ENCODE peak calls at places on chromosome 13, in four cellular contexts. One of them, this sample, is unnamed.
A peak's percentile ranks its signal among the peaks of the same experiment; 100 is the strongest.

GRCh38 chr13:24923305-24923640 is 159.3 kb downstream of the RNF17 start:
- DNase-seq in psoas muscle: no peak
- DNase-seq in left ventricle myocardium inferior: no peak
- DNase-seq in colonic mucosa: no peak
- DNase-seq in this sample: no peak

GRCh38 chr13:114087430-114087829 is 45.0 kb downstream of the RASA3 start:
- DNase-seq in psoas muscle: peak; percentile 30
- DNase-seq in left ventricle myocardium inferior: no peak
- DNase-seq in colonic mucosa: no peak
- DNase-seq in this sample: no peak

GRCh38 chr13:80901111-80902014 is 560.4 kb upstream of the SPRY2 start:
- DNase-seq in psoas muscle: no peak
- DNase-seq in left ventricle myocardium inferior: no peak
- DNase-seq in colonic mucosa: no peak
- DNase-seq in this sample: no peak

GRCh38 chr13:112959701-112960542 is 9.1 kb upstream of the MCF2L start:
- DNase-seq in psoas muscle: no peak
- DNase-seq in left ventricle myocardium inferior: no peak
- DNase-seq in colonic mucosa: no peak
- DNase-seq in this sample: no peak

GRCh38 chr13:50519866-50520265 is 323.6 kb downstream of the DLEU7 start:
- DNase-seq in psoas muscle: no peak
- DNase-seq in left ventricle myocardium inferior: no peak
- DNase-seq in colonic mucosa: no peak
- DNase-seq in this sample: no peak

GRCh38 chr13:102799544-102800144 is 725 bp downstream of the BIVM start:
- DNase-seq in psoas muscle: no peak
- DNase-seq in left ventricle myocardium inferior: no peak
- DNase-seq in colonic mucosa: no peak
- DNase-seq in this sample: no peak

GRCh38 chr13:33172400-33172799 is 113.2 kb downstream of the STARD13 start:
- DNase-seq in psoas muscle: no peak
- DNase-seq in left ventricle myocardium inferior: no peak
- DNase-seq in colonic mucosa: no peak
- DNase-seq in this sample: no peak

GRCh38 chr13:41061914-41062837 is 867 bp downstream of the WBP4 start:
- DNase-seq in psoas muscle: no peak
- DNase-seq in left ventricle myocardium inferior: no peak
- DNase-seq in colonic mucosa: no peak
- DNase-seq in this sample: no peak

GRCh38 chr13:57666554-57666953 is 35.0 kb downstream of the PCDH17 start:
- DNase-seq in psoas muscle: no peak
- DNase-seq in left ventricle myocardium inferior: no peak
- DNase-seq in colonic mucosa: no peak
- DNase-seq in this sample: no peak

GRCh38 chr13:23979361-23980159 is 82.3 kb upstream of the C1QTNF9B start:
- DNase-seq in psoas muscle: peak; percentile 83
- DNase-seq in left ventricle myocardium inferior: peak; percentile 80
- DNase-seq in colonic mucosa: peak; percentile 74
- DNase-seq in this sample: peak; percentile 24

GRCh38 chr13:51603716-51604115 is 19.5 kb downstream of the WDFY2 start:
- DNase-seq in psoas muscle: no peak
- DNase-seq in left ventricle myocardium inferior: no peak
- DNase-seq in colonic mucosa: no peak
- DNase-seq in this sample: no peak

DNA sequence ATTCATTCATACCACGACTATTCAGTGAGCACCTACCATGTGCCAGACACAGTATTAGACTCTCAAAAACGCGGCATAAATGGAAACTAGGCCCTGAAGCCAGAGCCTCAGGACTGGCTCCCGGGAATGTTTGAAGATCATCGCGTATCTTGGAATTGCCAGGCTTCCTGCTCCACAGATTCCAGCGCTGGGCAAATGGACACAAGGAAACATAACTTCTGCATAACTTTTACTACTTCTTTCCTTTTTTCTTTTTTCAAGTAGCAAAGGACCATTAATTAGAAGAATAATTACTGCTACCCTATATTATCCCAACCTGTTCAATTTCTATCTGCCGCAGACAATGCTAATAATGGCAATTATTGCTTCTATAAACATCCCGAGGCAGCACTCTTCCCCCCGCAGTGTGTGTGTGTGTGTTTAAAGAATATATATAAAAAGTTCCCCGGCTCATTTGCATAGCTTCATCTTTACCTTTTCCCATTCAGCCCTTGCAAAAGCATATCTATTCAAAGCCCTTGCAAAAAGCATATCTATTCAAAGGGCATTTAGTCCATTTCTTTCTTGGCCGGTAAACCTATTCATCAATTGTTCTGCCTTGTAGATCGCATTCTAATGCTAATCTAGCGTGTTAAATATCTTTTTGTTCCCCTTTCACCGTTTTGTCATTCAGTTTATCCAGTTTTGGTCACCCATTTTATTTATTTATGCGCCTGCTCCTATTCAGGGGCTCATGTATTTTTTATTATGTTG is 6.1 kb downstream of the SOX21 start:
- DNase-seq in psoas muscle: no peak
- DNase-seq in left ventricle myocardium inferior: no peak
- DNase-seq in colonic mucosa: no peak
- DNase-seq in this sample: no peak
- H3K27me3 ChIP-seq in psoas muscle: peaks cover 45% of the 10 kb centered on the region
- H3K27me3 ChIP-seq in left ventricle myocardium inferior: peaks cover 100% of the 10 kb centered on the region
- H3K27me3 ChIP-seq in colonic mucosa: peaks cover 95% of the 10 kb centered on the region
- H3K27me3 ChIP-seq in this sample: peaks cover 37% of the 10 kb centered on the region

DNA sequence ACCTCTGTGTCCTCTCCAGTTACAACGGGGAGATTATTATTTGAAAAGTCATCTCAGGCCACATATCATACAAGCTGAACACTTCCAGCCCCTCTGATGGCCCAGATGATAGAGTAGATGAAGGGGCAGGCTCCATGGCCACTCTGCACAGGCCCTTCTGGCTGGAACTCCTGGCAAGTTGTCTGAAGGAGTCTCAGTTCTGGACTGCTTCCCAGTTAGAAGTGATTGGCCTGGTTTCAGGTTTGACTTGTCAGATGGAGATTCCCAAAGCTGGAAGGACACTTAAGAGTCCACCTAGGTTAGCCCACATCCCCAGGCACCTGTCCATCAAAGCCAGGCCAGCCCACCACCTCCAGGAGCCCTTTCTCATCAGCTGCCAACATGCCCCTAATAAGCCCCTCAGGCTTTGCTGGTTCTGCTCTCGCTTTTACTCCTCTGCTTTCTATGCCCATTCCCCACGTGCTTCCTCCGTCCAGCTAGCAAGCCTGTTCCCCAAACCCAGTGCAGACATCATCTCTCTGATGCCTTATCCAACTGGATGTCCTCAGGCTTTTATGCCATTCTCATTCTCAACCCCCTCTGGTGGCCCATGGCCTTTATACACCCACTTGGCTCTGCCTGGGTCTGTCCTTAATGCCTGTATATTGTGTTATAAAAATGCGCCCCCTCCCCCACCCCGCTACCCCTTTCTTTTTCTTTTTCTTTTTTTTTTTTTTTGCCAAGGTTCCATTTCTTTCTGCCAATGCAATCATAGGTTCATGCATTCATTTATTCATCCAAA is 56.5 kb downstream of the HSPH1 start:
- DNase-seq in psoas muscle: no peak
- DNase-seq in left ventricle myocardium inferior: no peak
- DNase-seq in colonic mucosa: no peak
- DNase-seq in this sample: no peak
- TF ChIP-seq CTCF in psoas muscle: no peak
- TF ChIP-seq CTCF in left ventricle myocardium inferior: no peak
- TF ChIP-seq CTCF in colonic mucosa: no peak
- TF ChIP-seq CTCF in this sample: no peak

GRCh38 chr13:79402679-79403078 is 3.4 kb downstream of the RBM26 start:
- DNase-seq in psoas muscle: no peak
- DNase-seq in left ventricle myocardium inferior: no peak
- DNase-seq in colonic mucosa: no peak
- DNase-seq in this sample: no peak
- H3K36me3 ChIP-seq in psoas muscle: peaks cover 17% of the 10 kb centered on the region
- H3K36me3 ChIP-seq in left ventricle myocardium inferior: peaks cover 10% of the 10 kb centered on the region
- H3K36me3 ChIP-seq in colonic mucosa: no peaks in the 10 kb centered on the region
- H3K36me3 ChIP-seq in this sample: peaks cover 3% of the 10 kb centered on the region

GRCh38 chr13:99067160-99067985 is 89.5 kb upstream of the DOCK9 start:
- DNase-seq in psoas muscle: no peak
- DNase-seq in left ventricle myocardium inferior: no peak
- DNase-seq in colonic mucosa: no peak
- DNase-seq in this sample: no peak

GRCh38 chr13:99065250-99066015 is 87.6 kb upstream of the DOCK9 start:
- DNase-seq in psoas muscle: no peak
- DNase-seq in left ventricle myocardium inferior: no peak
- DNase-seq in colonic mucosa: no peak
- DNase-seq in this sample: no peak

GRCh38 chr13:99063952-99064351 is 86.1 kb upstream of the DOCK9 start:
- DNase-seq in psoas muscle: no peak
- DNase-seq in left ventricle myocardium inferior: no peak
- DNase-seq in colonic mucosa: no peak
- DNase-seq in this sample: no peak

GRCh38 chr13:99064624-99065249 is 86.9 kb upstream of the DOCK9 start:
- DNase-seq in psoas muscle: no peak
- DNase-seq in left ventricle myocardium inferior: no peak
- DNase-seq in colonic mucosa: no peak
- DNase-seq in this sample: no peak

GRCh38 chr13:99066219-99066618 is 88.4 kb upstream of the DOCK9 start:
- DNase-seq in psoas muscle: no peak
- DNase-seq in left ventricle myocardium inferior: no peak
- DNase-seq in colonic mucosa: no peak
- DNase-seq in this sample: no peak
- H3K27me3 ChIP-seq in psoas muscle: no peaks in the 10 kb centered on the region
- H3K27me3 ChIP-seq in left ventricle myocardium inferior: no peaks in the 10 kb centered on the region
- H3K27me3 ChIP-seq in colonic mucosa: no peaks in the 10 kb centered on the region
- H3K27me3 ChIP-seq in this sample: no peaks in the 10 kb centered on the region

This sample was measured in thoracic aorta.